ENCODE peak calls at places on chromosome 11, in five cellular contexts. M is psoas muscle, K is epithelial cell of proximal tubule, Y is RWPE2, Z is tibial nerve. O is an unnamed sample.

GRCh38 chr11:69149646-69150045 is 6.1 kb upstream of the SMIM38 start:
- DNase-seq in M (no peak), Z (no peak), Y (no peak), K (no peak), O (no peak)

GRCh38 chr11:2807276-2807681 is 78.3 kb downstream of the CDKN1C start:
- DNase-seq in Z (peak), Y (peak), M (peak), K (no peak), O (peak)

GRCh38 chr11:130478881-130479280 is 30.4 kb downstream of the ADAMTS15 start:
- DNase-seq in M (no peak), Z (peak), K (no peak), Y (no peak), O (no peak)

GRCh38 chr11:61803889-61804647 is 11.4 kb downstream of the FEN1 start:
- DNase-seq in Z (no peak), M (no peak), Y (no peak), K (no peak), O (no peak)

GRCh38 chr11:6943131-6943530 is 16.9 kb downstream of the ZNF215 start:
- DNase-seq in K (no peak), M (no peak), Z (no peak), Y (no peak), O (no peak)

GRCh38 chr11:128802358-128802981 is 64.6 kb downstream of the KCNJ1 start:
- DNase-seq in Z (no peak), M (no peak), K (no peak), Y (no peak), O (peak)

GRCh38 chr11:117478926-117479325 is 151.3 kb downstream of the CEP164 start:
- DNase-seq in Z (no peak), M (no peak), Y (peak), K (no peak), O (no peak)

GRCh38 chr11:2689551-2690260 is 10.1 kb downstream of the KCNQ1OT1 start:
- DNase-seq in Y (peak), K (no peak), Z (no peak), M (no peak), O (no peak)

GRCh38 chr11:117424781-117425180 is 97.1 kb downstream of the CEP164 start:
- DNase-seq in M (no peak), K (no peak), Z (no peak), Y (no peak), O (no peak)

GRCh38 chr11:1557904-1558831 is 13.9 kb downstream of the DUSP8 start:
- DNase-seq in Z (no peak), Y (no peak), K (peak), M (peak), O (peak)

GRCh38 chr11:79963886-79964660 is 523.2 kb upstream of the TENM4 start:
- DNase-seq in Y (no peak), M (no peak), Z (no peak), K (no peak), O (no peak)

GRCh38 chr11:587978-588380 is 11.7 kb downstream of the PHRF1 start:
- DNase-seq in Y (no peak), K (peak), Z (no peak), M (peak), O (no peak)

GRCh38 chr11:65488273-65489058 is 10.4 kb upstream of the MALAT1 start:
- DNase-seq in M (peak), Y (no peak), K (no peak), Z (peak), O (peak)

GRCh38 chr11:115653926-115654325 is 149.7 kb upstream of the CADM1 start:
- DNase-seq in K (no peak), Z (no peak), Y (no peak), M (no peak), O (peak)

GRCh38 chr11:73995247-73995646 is 12.6 kb upstream of the UCP2 start:
- DNase-seq in Z (no peak), Y (no peak), M (no peak), K (no peak), O (no peak)

GRCh38 chr11:17643506-17644405 is 75.6 kb upstream of the MYOD1 start:
- DNase-seq in K (no peak), M (no peak), Z (no peak), Y (no peak), O (no peak)

GRCh38 chr11:76610871-76611475 is 59.6 kb downstream of the LRRC32 start:
- DNase-seq in Z (no peak), M (no peak), K (no peak), Y (no peak), O (no peak)

GRCh38 chr11:102138677-102139076 is 28.4 kb downstream of the YAP1 start:
- DNase-seq in M (no peak), Y (no peak), K (no peak), Z (no peak), O (no peak)

GRCh38 chr11:112248216-112248615 is 12.4 kb downstream of the PLET1 start:
- DNase-seq in Y (no peak), K (no peak), M (no peak), Z (no peak), O (no peak)

GRCh38 chr11:86577663-86578636 is 94.5 kb downstream of the ME3 start:
- DNase-seq in Y (no peak), K (peak), M (peak), Z (peak), O (peak)

GRCh38 chr11:33445761-33446161 is 188.6 kb downstream of the HIPK3 start:
- DNase-seq in Z (no peak), Y (no peak), K (no peak), M (no peak), O (no peak)

GRCh38 chr11:122439911-122440782 is 215.4 kb upstream of the UBASH3B start:
- DNase-seq in K (peak), Z (peak), M (peak), Y (no peak), O (no peak)

GRCh38 chr11:128215238-128215882 is 372.0 kb downstream of the ETS1 start:
- DNase-seq in M (no peak), Z (no peak), K (no peak), Y (no peak), O (no peak)

GRCh38 chr11:117646419-117646818 is 150.6 kb downstream of the DSCAML1 start:
- DNase-seq in M (no peak), K (no peak), Z (no peak), Y (no peak), O (no peak)

GRCh38 chr11:93663021-93663420 is 1.5 kb downstream of the CEP295 start:
- DNase-seq in M (no peak), K (no peak), Y (no peak), Z (no peak), O (no peak)
- H3K4me3 ChIP-seq in M (no peak), K (peak), Y (no peak), Z (no peak), O (no peak)

DNA sequence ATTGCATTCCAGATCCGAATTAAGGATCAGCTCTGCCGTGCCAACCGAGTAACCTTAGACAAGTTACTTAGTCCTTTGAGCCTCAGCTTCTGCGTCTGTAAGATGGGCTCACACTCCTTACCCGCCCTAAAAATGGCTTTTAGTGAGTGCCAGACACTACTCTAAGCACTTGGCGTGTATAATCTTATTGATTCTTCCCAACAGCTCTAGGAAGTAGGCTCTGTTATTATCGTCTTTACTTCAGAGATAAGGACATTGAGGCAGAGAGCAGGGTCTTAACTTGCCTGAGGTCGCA is 21.7 kb upstream of the ROBO3 start:
- DNase-seq in K (no peak), M (no peak), Z (no peak), Y (no peak), O (no peak)
- H3K4me3 ChIP-seq in K (no peak), M (no peak), Z (no peak), Y (no peak), O (no peak)

DNA sequence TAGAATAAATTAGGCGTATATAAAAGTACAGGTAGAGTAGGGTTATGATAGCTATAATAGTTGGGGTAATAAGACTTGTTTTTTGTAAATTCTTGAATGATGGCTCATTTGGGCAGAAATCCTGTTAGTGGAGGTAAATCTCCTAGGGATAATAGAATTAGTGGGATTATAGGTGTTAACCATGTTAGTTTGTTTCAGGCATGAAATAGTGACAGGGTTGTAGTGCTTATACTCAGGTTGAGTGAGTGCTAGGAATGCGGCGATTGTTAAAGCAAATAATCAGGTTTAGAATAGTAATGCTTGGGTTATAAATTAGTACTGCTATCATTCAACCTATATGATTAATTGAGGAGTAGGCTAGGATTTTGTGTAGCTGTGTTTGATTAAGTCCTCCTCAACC is 297.1 kb downstream of the DYNC2H1 start:
- DNase-seq in Y (no peak), Z (no peak), M (no peak), K (no peak), O (no peak)
- H3K4me3 ChIP-seq in Y (no peak), Z (no peak), M (no peak), K (no peak), O (no peak)

GRCh38 chr11:118914178-118914918 is 11.4 kb downstream of the BCL9L start:
- DNase-seq in M (peak), Z (no peak), Y (peak), K (no peak), O (peak)

GRCh38 chr11:118916842-118917388 is 8.8 kb downstream of the BCL9L start:
- DNase-seq in K (no peak), Z (no peak), M (peak), Y (peak), O (peak)

GRCh38 chr11:118913411-118914125 is 12.2 kb downstream of the BCL9L start:
- DNase-seq in Y (no peak), Z (no peak), M (no peak), K (no peak), O (peak)

GRCh38 chr11:118915941-118916841 is 9.5 kb downstream of the BCL9L start:
- DNase-seq in Y (no peak), Z (no peak), K (no peak), M (peak), O (no peak)

GRCh38 chr11:118915396-118915795 is 10.3 kb downstream of the BCL9L start:
- DNase-seq in Z (no peak), K (no peak), Y (no peak), M (no peak), O (no peak)
- H3K4me3 ChIP-seq in Z (no peak), K (no peak), Y (no peak), M (peak), O (no peak)

GRCh38 chr11:56412396-56412795 is at the start of gene OR5AL1:
- DNase-seq in K (no peak), M (no peak), Y (no peak), Z (no peak), O (no peak)
- H3K4me3 ChIP-seq in K (no peak), M (no peak), Y (no peak), Z (no peak), O (no peak)

GRCh38 chr11:8564526-8564925 is 29.5 kb downstream of the STK33 start:
- DNase-seq in Y (no peak), Z (no peak), K (no peak), M (no peak), O (no peak)
- H3K4me3 ChIP-seq in Y (no peak), Z (no peak), K (no peak), M (no peak), O (no peak)